ENCODE peak calls at places on chromosomes 13 and 19, in eight cellular contexts. S is CD4-positive, alpha-beta memory T cell; B is right lobe of liver; U is NT2/D1; A is heart left ventricle; N is cardiac fibroblast; J is astrocyte of the spinal cord; O is spleen. D is an unnamed sample.

GRCh38 chr13:24630851-24631341 is 49.3 kb upstream of the ATP12A start:
- DNase-seq in N (peak), U (peak), J (no peak), B (no peak), O (no peak), S (no peak), A (no peak), D (peak)

GRCh38 chr13:43629691-43630480 is 156.9 kb downstream of the ENOX1 start:
- DNase-seq in S (no peak), B (no peak), A (no peak), N (peak), U (no peak), J (no peak), O (no peak), D (peak)

GRCh38 chr19:35986111-35986510 is 8.9 kb upstream of the SDHAF1 start:
- DNase-seq in U (no peak), J (no peak), O (no peak), N (no peak), B (no peak), S (no peak), A (no peak), D (no peak)

GRCh38 chr19:49581007-49581508 is at the start of gene PRRG2:
- DNase-seq in B (peak), U (no peak), A (no peak), J (no peak), N (no peak), O (no peak), S (no peak), D (no peak)

GRCh38 chr19:14683439-14683838 is 6.4 kb upstream of the ZNF333 start:
- DNase-seq in S (peak), N (no peak), A (no peak), O (no peak), J (no peak), U (no peak), B (no peak), D (no peak)

GRCh38 chr19:52602931-52603330 is 32.8 kb downstream of the ZNF701 start:
- DNase-seq in B (no peak), U (no peak), S (no peak), A (no peak), N (no peak), O (no peak), J (no peak), D (no peak)

GRCh38 chr19:35978832-35979365 is 16.1 kb upstream of the SDHAF1 start:
- DNase-seq in A (no peak), O (no peak), B (no peak), S (no peak), J (no peak), N (no peak), U (no peak), D (no peak)

GRCh38 chr19:45477216-45477615 is 9.4 kb downstream of the FOSB start:
- DNase-seq in A (no peak), J (no peak), S (peak), O (no peak), U (no peak), N (no peak), B (no peak), D (no peak)

GRCh38 chr13:24463078-24463477 is 49.5 kb downstream of the PARP4 start:
- DNase-seq in A (no peak), J (no peak), N (no peak), O (no peak), S (no peak), U (no peak), B (no peak), D (no peak)

GRCh38 chr19:32611161-32611560 is 30.2 kb downstream of the PDCD5 start:
- DNase-seq in S (no peak), J (peak), O (no peak), U (no peak), A (no peak), B (peak), N (no peak), D (peak)

GRCh38 chr13:77678691-77679090 is 18.8 kb upstream of the SLAIN1 start:
- DNase-seq in B (no peak), S (no peak), U (no peak), N (no peak), O (no peak), A (no peak), J (peak), D (no peak)

GRCh38 chr19:39212377-39212742 is 8.3 kb upstream of the SYCN start:
- DNase-seq in B (peak), N (no peak), J (no peak), S (peak), U (peak), A (no peak), O (peak), D (no peak)

GRCh38 chr13:97921146-97921776 is 32.2 kb upstream of the IPO5 start:
- DNase-seq in A (no peak), N (peak), O (no peak), J (peak), U (no peak), S (no peak), B (no peak), D (peak)

GRCh38 chr19:30046522-30046921 is 104.5 kb downstream of the URI1 start:
- DNase-seq in O (no peak), S (no peak), A (no peak), B (no peak), J (peak), U (no peak), N (no peak), D (no peak)

GRCh38 chr13:31441804-31442487 is 242.2 kb downstream of the B3GLCT start:
- DNase-seq in J (no peak), A (peak), S (no peak), U (no peak), O (no peak), B (no peak), N (peak), D (peak)

GRCh38 chr13:47279956-47280355 is 383.1 kb upstream of the HTR2A start:
- DNase-seq in S (no peak), N (no peak), O (no peak), A (no peak), J (no peak), U (no peak), B (no peak), D (no peak)

GRCh38 chr19:18294467-18294864 is 13.0 kb upstream of the JUND start:
- DNase-seq in S (peak), N (no peak), O (peak), J (no peak), U (no peak), B (no peak), A (no peak), D (no peak)

GRCh38 chr13:109669234-109669612 is 117.2 kb downstream of the IRS2 start:
- DNase-seq in O (no peak), U (no peak), B (peak), S (no peak), J (no peak), N (no peak), A (no peak), D (no peak)

GRCh38 chr13:20684535-20684934 is 19.0 kb upstream of the IL17D start:
- DNase-seq in J (no peak), U (no peak), N (no peak), B (no peak), S (no peak), A (no peak), O (no peak), D (no peak)

GRCh38 chr13:43934273-43934672 is 54.6 kb downstream of the LACC1 start:
- DNase-seq in N (no peak), A (no peak), O (no peak), S (no peak), B (no peak), U (no peak), J (no peak), D (no peak)

GRCh38 chr19:45045671-45046353 is 7.0 kb downstream of the CLASRP start:
- DNase-seq in J (no peak), S (no peak), B (peak), A (no peak), O (no peak), U (no peak), N (no peak), D (no peak)

GRCh38 chr19:16349551-16350171 is 25.0 kb downstream of the KLF2 start:
- DNase-seq in S (no peak), A (peak), B (no peak), N (no peak), O (no peak), U (no peak), J (no peak), D (no peak)

GRCh38 chr13:79870123-79870522 is 389.2 kb downstream of the NDFIP2 start:
- DNase-seq in J (peak), N (peak), O (no peak), S (no peak), A (no peak), B (no peak), U (no peak), D (no peak)

GRCh38 chr13:46527237-46527636 is 25.7 kb upstream of the LRCH1 start:
- DNase-seq in N (no peak), S (no peak), O (no peak), A (no peak), U (no peak), B (no peak), J (no peak), D (no peak)

GRCh38 chr19:36257512-36257876 is 42.6 kb downstream of the ZNF146 start:
- DNase-seq in N (no peak), S (no peak), U (no peak), O (no peak), B (no peak), A (no peak), J (no peak), D (no peak)

GRCh38 chr19:3655402-3656072 is 28.9 kb upstream of the CACTIN start:
- DNase-seq in N (peak), A (no peak), B (no peak), O (no peak), U (no peak), S (no peak), J (peak), D (peak)

GRCh38 chr19:35271546-35271945 is 2.8 kb downstream of the USF2 start:
- DNase-seq in O (no peak), J (no peak), B (peak), A (no peak), U (no peak), S (no peak), N (no peak), D (no peak)

GRCh38 chr19:29724102-29724641 is 9.1 kb upstream of the C19orf12 start:
- DNase-seq in O (no peak), U (no peak), A (no peak), B (no peak), J (peak), S (peak), N (peak), D (no peak)

GRCh38 chr19:31974941-31975340 is 370.5 kb upstream of the ZNF507 start:
- DNase-seq in O (no peak), J (no peak), A (no peak), N (no peak), S (no peak), B (no peak), U (no peak), D (no peak)

GRCh38 chr19:19434483-19435045 is 29.1 kb downstream of the GATAD2A start:
- DNase-seq in J (no peak), B (peak), O (no peak), A (peak), U (no peak), N (peak), S (no peak), D (no peak)

GRCh38 chr13:97339019-97339988 is 94.7 kb upstream of the RAP2A start:
- DNase-seq in N (peak), S (no peak), U (no peak), J (peak), A (peak), B (no peak), O (no peak), D (peak)

GRCh38 chr19:7973883-7974282 is 30.4 kb upstream of the TIMM44 start:
- DNase-seq in J (no peak), S (no peak), B (no peak), U (no peak), A (peak), O (no peak), N (no peak), D (no peak)

GRCh38 chr19:52086481-52086880 is 9.1 kb downstream of the ZNF841 start:
- DNase-seq in O (no peak), S (no peak), A (no peak), B (no peak), J (no peak), U (no peak), N (peak), D (peak)

DNA sequence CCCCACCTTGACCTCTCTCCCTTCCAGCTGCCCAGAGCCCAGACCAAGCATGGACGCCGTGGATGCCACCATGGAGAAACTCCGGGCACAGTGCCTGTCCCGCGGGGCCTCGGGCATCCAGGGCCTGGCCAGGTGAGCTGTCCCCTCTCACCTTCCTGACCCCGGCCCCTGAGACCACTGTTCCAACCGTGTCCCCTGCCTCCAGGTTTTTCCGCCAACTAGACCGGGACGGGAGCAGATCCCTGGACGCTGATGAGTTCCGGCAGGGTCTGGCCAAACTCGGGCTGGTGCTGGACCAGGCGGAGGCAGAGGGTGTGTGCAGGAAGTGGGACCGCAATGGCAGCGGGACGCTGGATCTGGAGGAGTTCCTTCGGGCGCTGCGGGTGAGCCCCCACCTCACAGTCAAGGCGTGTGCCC is 312 bp downstream of the CAPS start:
- DNase-seq in A (no peak), B (no peak), N (no peak), S (no peak), J (no peak), O (no peak), U (no peak), D (no peak)
- H3K4me3 ChIP-seq in A (no peak), B (no peak), N (no peak), S (no peak), J (no peak), O (no peak), U (no peak), D (no peak)

DNA sequence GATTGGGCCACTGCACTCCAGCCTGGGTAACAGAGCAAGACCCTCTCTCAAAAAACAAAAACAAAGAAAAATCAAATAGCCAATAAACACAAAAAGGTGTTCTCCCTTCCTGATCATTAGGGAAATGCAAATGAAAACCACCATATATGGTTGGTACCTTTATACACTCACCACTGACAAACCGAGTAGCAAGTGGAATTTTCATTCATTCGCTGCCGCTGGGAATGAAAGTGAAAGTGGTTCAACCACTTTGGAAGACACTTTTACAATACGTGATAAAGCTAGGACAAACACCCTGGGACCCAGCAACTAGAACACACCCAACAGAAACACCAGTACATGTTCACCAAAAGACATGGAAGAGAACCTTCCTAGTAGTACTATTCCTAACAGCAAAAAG is 21.0 kb downstream of the GRIK5 start:
- DNase-seq in S (no peak), B (no peak), A (no peak), U (no peak), N (no peak), J (no peak), O (no peak), D (no peak)
- H3K4me3 ChIP-seq in S (no peak), B (no peak), A (peak), U (no peak), N (no peak), J (no peak), O (no peak), D (no peak)

DNA sequence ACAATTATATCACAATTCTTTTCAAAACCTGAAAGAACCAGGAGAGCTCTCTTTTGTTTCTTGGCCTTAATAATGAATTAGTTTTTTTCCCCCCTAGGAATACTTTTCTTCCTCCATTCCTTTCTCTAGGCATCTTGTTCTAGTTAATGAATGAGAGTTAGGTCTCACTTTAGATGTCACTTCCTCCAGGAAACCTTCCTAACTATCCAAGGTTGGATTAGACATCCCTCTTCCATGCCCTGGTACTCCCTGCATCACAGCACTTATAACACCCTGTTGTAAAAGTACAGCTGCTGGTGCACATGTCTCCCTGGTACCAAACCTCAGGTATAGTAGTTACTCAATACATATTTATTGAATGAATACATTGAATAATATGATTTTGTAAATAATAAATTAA is 21.2 kb upstream of the DGKH start:
- DNase-seq in S (no peak), N (no peak), J (no peak), U (no peak), O (no peak), A (no peak), B (no peak), D (no peak)
- H3K4me3 ChIP-seq in S (no peak), N (no peak), J (no peak), U (no peak), O (no peak), A (no peak), B (no peak), D (no peak)

DNA sequence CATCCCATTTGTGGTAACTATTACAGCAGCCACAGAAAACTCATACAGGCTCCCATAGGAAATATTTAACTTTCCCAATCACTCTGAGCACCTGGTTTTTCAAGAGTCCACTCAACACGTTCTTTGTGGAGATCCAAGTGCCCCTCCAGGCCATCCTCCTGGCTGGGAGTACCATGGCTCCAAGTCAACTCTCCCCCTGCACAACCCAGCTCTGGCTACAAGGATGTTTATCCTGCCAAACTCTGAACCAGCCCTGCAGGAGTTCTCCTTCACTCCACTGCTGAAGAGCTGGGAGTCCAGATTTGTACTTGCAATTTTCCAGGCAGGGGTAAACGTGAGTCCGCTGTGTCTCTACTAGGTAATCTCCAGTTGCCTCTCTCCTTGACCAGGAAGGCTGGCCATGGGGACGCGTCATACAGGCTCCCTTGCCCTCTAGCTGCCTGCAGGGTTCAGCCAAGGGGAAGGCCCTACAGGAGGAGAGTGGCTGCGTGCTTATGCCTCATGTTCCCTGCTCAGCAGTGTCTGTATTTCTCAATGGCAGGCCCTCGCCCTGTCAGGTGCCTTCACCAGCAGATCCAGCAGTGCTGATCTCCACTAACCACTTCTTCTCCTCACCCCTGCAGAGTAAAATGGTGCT is 29.9 kb upstream of the ARGLU1 start:
- DNase-seq in O (no peak), N (no peak), B (no peak), U (no peak), J (no peak), A (no peak), S (no peak), D (no peak)
- H3K4me3 ChIP-seq in O (no peak), N (no peak), B (no peak), U (no peak), J (no peak), A (no peak), S (no peak), D (no peak)

GRCh38 chr13:60162096-60162495 is 1.6 kb downstream of the DIAPH3 start:
- DNase-seq in J (peak), A (no peak), S (no peak), B (no peak), U (no peak), O (no peak), N (no peak), D (no peak)
- H3K4me3 ChIP-seq in J (no peak), A (no peak), S (no peak), B (no peak), U (no peak), O (no peak), N (peak), D (no peak)

GRCh38 chr13:110873639-110874507 is 41.0 kb downstream of the ANKRD10 start:
- DNase-seq in B (no peak), S (no peak), N (no peak), J (no peak), A (no peak), O (no peak), U (no peak), D (no peak)
- H3K4me3 ChIP-seq in B (no peak), S (peak), N (peak), J (peak), A (peak), O (no peak), U (peak), D (peak)

GRCh38 chr13:36417328-36417727 is 15.0 kb upstream of the CCNA1 start:
- DNase-seq in B (no peak), J (no peak), N (no peak), S (no peak), U (no peak), O (no peak), A (no peak), D (no peak)
- H3K4me3 ChIP-seq in B (no peak), J (no peak), N (no peak), S (no peak), U (no peak), O (no peak), A (no peak), D (no peak)

GRCh38 chr13:99555149-99555548 is 53.9 kb downstream of the TM9SF2 start:
- DNase-seq in J (no peak), N (no peak), S (no peak), U (no peak), O (no peak), A (no peak), B (no peak), D (no peak)
- H3K4me3 ChIP-seq in J (no peak), N (no peak), S (no peak), U (no peak), O (no peak), A (no peak), B (no peak), D (no peak)

GRCh38 chr19:50719566-50719965 is at the start of gene SHANK1:
- DNase-seq in U (no peak), N (peak), S (no peak), B (no peak), O (no peak), J (no peak), A (no peak), D (no peak)
- H3K4me3 ChIP-seq in U (peak), N (peak), S (no peak), B (no peak), O (no peak), J (peak), A (peak), D (peak)

D was measured in skeletal muscle cell.